ENCODE peak calls at places on chromosomes 7 and 10, in four cellular contexts. X, J, O and Y are unnamed samples.

GRCh38 chr7:29622335-29623265 is 59.0 kb downstream of the PRR15 start:
- DNase-seq in X (peak; percentile 23), J (no peak), O (peak; percentile 93), Y (peak; percentile 94)

GRCh38 chr7:132584796-132585494 is 8.7 kb upstream of the PLXNA4 start:
- DNase-seq in X (no peak), J (no peak), O (no peak), Y (no peak)

GRCh38 chr7:4973728-4974198 is 14.8 kb upstream of the MMD2 start:
- DNase-seq in X (peak; percentile 95), J (peak; percentile 96), O (peak; percentile 76), Y (peak; percentile 85)

GRCh38 chr7:122885583-122886356 is 490 bp downstream of the CADPS2 start:
- DNase-seq in X (peak; percentile 60), J (no peak), O (peak; percentile 26), Y (peak; percentile 57)

GRCh38 chr7:43637114-43637806 is 54.4 kb downstream of the STK17A start:
- DNase-seq in X (no peak), J (no peak), O (peak; percentile 63), Y (peak; percentile 91)

GRCh38 chr7:78716876-78717275 is 736.6 kb downstream of the MAGI2 start:
- DNase-seq in X (peak; percentile 5), J (no peak), O (peak; percentile 22), Y (no peak)

GRCh38 chr7:105219771-105220160 is 169.0 kb downstream of the SRPK2 start:
- DNase-seq in X (no peak), J (no peak), O (peak; percentile 93), Y (peak; percentile 89)

GRCh38 chr10:11165591-11166543 is 148.2 kb downstream of the CELF2 start:
- DNase-seq in X (peak; percentile 61), J (peak; percentile 77), O (no peak), Y (no peak)

GRCh38 chr10:123563994-123564393 is 102.2 kb upstream of the GPR26 start:
- DNase-seq in X (no peak), J (no peak), O (no peak), Y (no peak)

GRCh38 chr10:53833908-53834307 is 967.1 kb downstream of the PCDH15 start:
- DNase-seq in X (no peak), J (no peak), O (no peak), Y (no peak)

GRCh38 chr7:158362912-158363905 is 224.4 kb downstream of the PTPRN2 start:
- DNase-seq in X (peak; percentile 33), J (no peak), O (no peak), Y (no peak)

GRCh38 chr10:98332623-98333269 is 64.8 kb upstream of the LOXL4 start:
- DNase-seq in X (no peak), J (no peak), O (no peak), Y (no peak)

GRCh38 chr10:122391875-122392274 is 17.4 kb downstream of the PLEKHA1 start:
- DNase-seq in X (no peak), J (no peak), O (no peak), Y (no peak)

GRCh38 chr10:113520606-113521481 is 32.0 kb upstream of the HABP2 start:
- DNase-seq in X (peak; percentile 87), J (peak; percentile 47), O (peak; percentile 46), Y (peak; percentile 48)

GRCh38 chr7:107446531-107446930 is 23.3 kb upstream of the GPR22 start:
- DNase-seq in X (no peak), J (no peak), O (peak; percentile 53), Y (peak; percentile 80)

GRCh38 chr10:68239596-68240150 is 7.8 kb upstream of the ATOH7 start:
- DNase-seq in X (no peak), J (no peak), O (peak; percentile 46), Y (peak; percentile 17)

GRCh38 chr7:73839743-73840714 is 2.3 kb downstream of the METTL27 start:
- DNase-seq in X (no peak), J (peak; percentile 17), O (no peak), Y (no peak)

GRCh38 chr10:58556516-58556915 is 43.8 kb downstream of the BICC1 start:
- DNase-seq in X (no peak), J (no peak), O (no peak), Y (no peak)

GRCh38 chr10:18343573-18343972 is 203.3 kb downstream of the CACNB2 start:
- DNase-seq in X (no peak), J (no peak), O (no peak), Y (no peak)

DNA sequence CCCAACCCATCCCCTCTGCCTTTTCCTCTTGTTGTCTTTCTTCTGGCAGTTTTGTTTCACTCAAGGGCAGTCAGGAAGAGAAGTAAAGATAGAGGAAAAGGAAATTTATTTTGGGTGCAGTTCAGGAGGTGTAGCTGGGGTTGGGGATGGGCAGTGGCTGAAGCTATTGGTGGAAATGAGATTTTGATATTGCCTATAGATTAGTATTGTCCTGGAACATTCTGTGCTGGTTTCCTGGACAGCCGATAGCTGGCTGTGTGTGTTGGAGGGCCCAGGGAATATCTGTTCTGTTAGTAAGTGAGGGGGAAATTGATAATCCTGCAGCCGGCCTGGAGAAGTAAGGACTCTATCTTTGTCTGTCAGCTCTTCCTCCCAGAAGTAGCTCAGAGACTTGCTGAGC is 107.8 kb downstream of the AUTS2 start:
- DNase-seq in X (no peak), J (no peak), O (no peak), Y (no peak)
- H3K79me2 ChIP-seq in X (peaks cover 27% of the 10 kb centered on the region), J (peaks cover 99% of the 10 kb centered on the region), O (peaks cover 16% of the 10 kb centered on the region), Y (no peaks in the 10 kb centered on the region)

DNA sequence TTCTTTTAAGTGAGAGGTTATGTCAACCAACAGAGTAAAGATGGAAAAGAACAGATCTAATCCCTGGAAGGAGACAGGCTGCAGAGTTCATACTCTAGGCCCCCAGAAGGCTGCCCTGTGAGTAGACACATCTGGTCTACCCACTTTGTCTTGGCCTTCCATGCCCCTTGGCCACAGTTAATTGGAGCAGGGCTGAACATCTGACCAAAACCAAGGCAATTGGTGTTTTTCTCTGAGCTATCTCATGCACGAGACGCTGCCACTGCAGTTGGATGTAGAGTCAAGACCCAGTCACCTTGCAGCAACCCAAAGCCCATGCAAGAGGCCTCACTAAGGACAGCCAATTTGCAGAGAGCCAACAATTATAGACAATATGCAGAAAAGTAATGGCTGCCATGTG is 9.0 kb downstream of the MYOF start:
- DNase-seq in X (no peak), J (no peak), O (no peak), Y (no peak)
- H3K79me2 ChIP-seq in X (peaks cover 63% of the 10 kb centered on the region), J (no peaks in the 10 kb centered on the region), O (peaks cover 82% of the 10 kb centered on the region), Y (peaks cover 73% of the 10 kb centered on the region)

DNA sequence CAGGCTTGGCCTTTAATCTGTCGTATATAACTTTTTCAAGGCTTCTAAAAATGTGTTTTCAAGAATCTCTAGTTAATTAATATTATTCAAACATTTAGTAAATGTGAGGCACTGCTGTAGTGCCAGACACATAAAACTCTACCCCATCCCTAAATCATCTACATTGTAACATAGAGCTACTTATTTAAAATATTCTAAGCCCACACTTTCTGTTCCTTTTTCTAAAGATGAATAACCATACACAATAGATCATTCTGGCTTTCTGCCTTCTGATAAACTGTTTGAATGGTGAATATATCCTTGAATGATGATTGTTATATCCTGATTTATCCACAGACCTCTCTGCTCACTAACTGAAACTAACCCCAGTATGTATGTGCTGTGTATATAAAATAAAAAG is 41.4 kb downstream of the BRAF start:
- DNase-seq in X (no peak), J (no peak), O (no peak), Y (no peak)
- H3K79me2 ChIP-seq in X (peaks cover 100% of the 10 kb centered on the region), J (peaks cover 54% of the 10 kb centered on the region), O (peaks cover 63% of the 10 kb centered on the region), Y (peaks cover 52% of the 10 kb centered on the region)

GRCh38 chr7:25979605-25980004 is 172.4 kb upstream of the NFE2L3 start:
- DNase-seq in X (no peak), J (no peak), O (no peak), Y (peak; percentile 8)
- H3K79me2 ChIP-seq in X (no peaks in the 10 kb centered on the region), J (no peaks in the 10 kb centered on the region), O (no peaks in the 10 kb centered on the region), Y (no peaks in the 10 kb centered on the region)

DNA sequence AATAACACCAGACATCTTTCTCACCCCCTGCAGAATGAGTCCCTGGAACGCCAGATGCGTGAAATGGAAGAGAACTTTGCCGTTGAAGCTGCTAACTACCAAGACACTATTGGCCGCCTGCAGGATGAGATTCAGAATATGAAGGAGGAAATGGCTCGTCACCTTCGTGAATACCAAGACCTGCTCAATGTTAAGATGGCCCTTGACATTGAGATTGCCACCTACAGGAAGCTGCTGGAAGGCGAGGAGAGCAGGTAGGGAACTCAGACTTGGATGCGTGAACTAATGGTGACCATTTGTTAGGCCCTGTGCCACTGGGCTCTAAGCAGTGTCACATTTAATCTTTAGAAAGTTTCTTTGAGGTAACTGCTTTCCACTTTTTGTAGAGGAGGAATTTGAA is 7.1 kb downstream of the VIM start:
- DNase-seq in X (no peak), J (no peak), O (no peak), Y (no peak)
- H3K79me2 ChIP-seq in X (peaks cover 27% of the 10 kb centered on the region), J (no peaks in the 10 kb centered on the region), O (peaks cover 53% of the 10 kb centered on the region), Y (peaks cover 48% of the 10 kb centered on the region)

GRCh38 chr7:150520145-150520544 is 5.5 kb downstream of the GIMAP7 start:
- DNase-seq in X (no peak), J (no peak), O (no peak), Y (no peak)

GRCh38 chr7:150515752-150516151 is 1.1 kb downstream of the GIMAP7 start:
- DNase-seq in X (no peak), J (no peak), O (no peak), Y (no peak)

GRCh38 chr7:150515248-150515647 is 576 bp downstream of the GIMAP7 start:
- DNase-seq in X (no peak), J (no peak), O (no peak), Y (no peak)

GRCh38 chr7:150516956-150517355 is 2.3 kb downstream of the GIMAP7 start:
- DNase-seq in X (no peak), J (no peak), O (no peak), Y (no peak)

DNA sequence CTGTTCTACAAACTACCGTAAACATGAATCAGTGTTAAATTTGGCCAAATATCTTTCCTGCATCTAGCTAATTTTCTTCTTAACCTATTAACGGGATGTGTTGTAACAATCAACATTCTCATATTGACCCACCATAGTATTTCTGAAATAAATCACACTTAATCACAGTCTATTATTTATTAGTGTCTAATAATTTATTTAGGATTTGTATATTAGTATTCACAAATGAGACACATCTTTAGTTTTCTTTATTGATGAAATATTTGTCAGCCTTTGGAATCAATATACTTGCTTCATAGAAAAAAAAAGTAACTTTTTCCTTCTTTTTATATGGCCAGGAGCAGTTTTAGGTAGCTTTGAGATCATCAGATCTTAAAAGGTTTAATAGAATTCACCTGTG is 4.6 kb downstream of the GIMAP7 start:
- DNase-seq in X (no peak), J (no peak), O (no peak), Y (no peak)
- H3K79me2 ChIP-seq in X (no peaks in the 10 kb centered on the region), J (no peaks in the 10 kb centered on the region), O (no peaks in the 10 kb centered on the region), Y (no peaks in the 10 kb centered on the region)

DNA sequence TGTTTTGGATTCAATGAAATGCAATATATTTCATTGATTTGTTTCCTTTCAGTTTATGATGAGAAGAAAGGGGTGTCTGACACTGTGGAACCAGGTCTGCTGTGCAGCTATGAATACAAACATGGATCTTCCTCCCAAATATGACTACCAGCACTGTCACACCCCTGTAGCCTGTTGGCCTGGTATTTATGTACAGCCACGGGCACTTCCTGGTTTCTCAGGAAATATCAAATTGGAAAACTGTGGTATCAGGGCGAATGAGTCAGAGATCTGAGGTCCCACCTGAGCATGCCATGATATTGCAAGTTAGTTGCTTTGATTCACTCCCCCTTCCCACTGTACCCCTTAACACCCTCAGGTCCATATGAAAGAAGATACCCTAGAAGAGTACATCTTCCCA is 87.8 kb downstream of the DNMBP start:
- DNase-seq in X (no peak), J (no peak), O (no peak), Y (peak; percentile 74)
- H3K79me2 ChIP-seq in X (peaks cover 96% of the 10 kb centered on the region), J (no peaks in the 10 kb centered on the region), O (peaks cover 95% of the 10 kb centered on the region), Y (peaks cover 86% of the 10 kb centered on the region)

GRCh38 chr10:86520871-86521619 is 547 bp downstream of the WAPL start:
- DNase-seq in X (peak; percentile 74), J (peak; percentile 58), O (peak; percentile 41), Y (peak; percentile 56)
- H3K79me2 ChIP-seq in X (peaks cover 79% of the 10 kb centered on the region), J (peaks cover 72% of the 10 kb centered on the region), O (peaks cover 89% of the 10 kb centered on the region), Y (peaks cover 90% of the 10 kb centered on the region)